ENCODE peak calls at places on chromosomes 4 and X, in seven cellular contexts. One of them, this sample, is unnamed. For H3K4me1, the result is how much of the 10 kb centered on the place peaks cover.

GRCh38 chr4:150089732-150090131 is 11.5 kb downstream of the DCLK2 start:
- DNase-seq in HCT116: no peak
- DNase-seq in HepG2: no peak
- DNase-seq in SK-N-SH: no peak
- DNase-seq in GM12878: no peak
- DNase-seq in H1: no peak
- DNase-seq in K562: no peak
- DNase-seq in this sample: no peak

GRCh38 chr4:8405516-8405875 is 35.0 kb downstream of the ACOX3 start:
- DNase-seq in HCT116: no peak
- DNase-seq in HepG2: no peak
- DNase-seq in SK-N-SH: no peak
- DNase-seq in GM12878: no peak
- DNase-seq in H1: no peak
- DNase-seq in K562: no peak
- DNase-seq in this sample: no peak

GRCh38 chrX:39983715-39984114 is 114.0 kb downstream of the BCOR start:
- DNase-seq in HCT116: no peak
- DNase-seq in HepG2: no peak
- DNase-seq in SK-N-SH: no peak
- DNase-seq in GM12878: no peak
- DNase-seq in H1: no peak
- DNase-seq in K562: no peak
- DNase-seq in this sample: no peak

GRCh38 chrX:114165537-114165936 is 418.3 kb upstream of the HTR2C start:
- DNase-seq in HCT116: no peak
- DNase-seq in HepG2: no peak
- DNase-seq in SK-N-SH: no peak
- DNase-seq in GM12878: no peak
- DNase-seq in H1: no peak
- DNase-seq in K562: no peak
- DNase-seq in this sample: no peak

GRCh38 chrX:134801267-134801666 is 143.0 kb upstream of the PLAC1 start:
- DNase-seq in HCT116: no peak
- DNase-seq in HepG2: peak
- DNase-seq in SK-N-SH: no peak
- DNase-seq in GM12878: no peak
- DNase-seq in H1: no peak
- DNase-seq in K562: peak
- DNase-seq in this sample: no peak

GRCh38 chr4:40976343-40976742 is 226.6 kb downstream of the NSUN7 start:
- DNase-seq in HCT116: peak
- DNase-seq in HepG2: peak
- DNase-seq in SK-N-SH: peak
- DNase-seq in GM12878: no peak
- DNase-seq in H1: no peak
- DNase-seq in K562: peak
- DNase-seq in this sample: no peak

GRCh38 chr4:113114884-113115283 is 65.4 kb downstream of the ANK2 start:
- DNase-seq in HCT116: no peak
- DNase-seq in HepG2: no peak
- DNase-seq in SK-N-SH: no peak
- DNase-seq in GM12878: no peak
- DNase-seq in H1: no peak
- DNase-seq in K562: no peak
- DNase-seq in this sample: no peak

GRCh38 chr4:10741221-10741620 is 56.7 kb upstream of the CLNK start:
- DNase-seq in HCT116: no peak
- DNase-seq in HepG2: no peak
- DNase-seq in SK-N-SH: no peak
- DNase-seq in GM12878: no peak
- DNase-seq in H1: no peak
- DNase-seq in K562: no peak
- DNase-seq in this sample: no peak

GRCh38 chr4:169724251-169724650 is 33.5 kb downstream of the HPF1 start:
- DNase-seq in HCT116: no peak
- DNase-seq in HepG2: no peak
- DNase-seq in SK-N-SH: no peak
- DNase-seq in GM12878: no peak
- DNase-seq in H1: no peak
- DNase-seq in K562: no peak
- DNase-seq in this sample: no peak

GRCh38 chr4:82718067-82718935 is 80.3 kb downstream of the SCD5 start:
- DNase-seq in HCT116: no peak
- DNase-seq in HepG2: peak
- DNase-seq in SK-N-SH: no peak
- DNase-seq in GM12878: no peak
- DNase-seq in H1: no peak
- DNase-seq in K562: no peak
- DNase-seq in this sample: no peak

GRCh38 chr4:118942465-118942864 is 53.8 kb downstream of the SYNPO2 start:
- DNase-seq in HCT116: no peak
- DNase-seq in HepG2: no peak
- DNase-seq in SK-N-SH: peak
- DNase-seq in GM12878: no peak
- DNase-seq in H1: no peak
- DNase-seq in K562: no peak
- DNase-seq in this sample: no peak

GRCh38 chr4:160318567-160319220 is 1215.8 kb downstream of the RAPGEF2 start:
- DNase-seq in HCT116: peak
- DNase-seq in HepG2: no peak
- DNase-seq in SK-N-SH: no peak
- DNase-seq in GM12878: no peak
- DNase-seq in H1: no peak
- DNase-seq in K562: no peak
- DNase-seq in this sample: no peak

GRCh38 chr4:87370071-87370470 is 20.9 kb downstream of the HSD17B11 start:
- DNase-seq in HCT116: no peak
- DNase-seq in HepG2: no peak
- DNase-seq in SK-N-SH: no peak
- DNase-seq in GM12878: no peak
- DNase-seq in H1: no peak
- DNase-seq in K562: no peak
- DNase-seq in this sample: no peak

GRCh38 chr4:164261831-164262230 is 492.1 kb upstream of the SMIM31 start:
- DNase-seq in HCT116: no peak
- DNase-seq in HepG2: no peak
- DNase-seq in SK-N-SH: no peak
- DNase-seq in GM12878: no peak
- DNase-seq in H1: no peak
- DNase-seq in K562: no peak
- DNase-seq in this sample: no peak

GRCh38 chrX:75038925-75039324 is 113.7 kb upstream of the NEXMIF start:
- DNase-seq in HCT116: peak
- DNase-seq in HepG2: peak
- DNase-seq in SK-N-SH: no peak
- DNase-seq in GM12878: peak
- DNase-seq in H1: no peak
- DNase-seq in K562: no peak
- DNase-seq in this sample: peak

GRCh38 chrX:107674480-107675364 is 46.4 kb downstream of the PRPS1 start:
- DNase-seq in HCT116: no peak
- DNase-seq in HepG2: no peak
- DNase-seq in SK-N-SH: no peak
- DNase-seq in GM12878: no peak
- DNase-seq in H1: no peak
- DNase-seq in K562: peak
- DNase-seq in this sample: no peak

GRCh38 chr4:54006755-54007154 is 57.6 kb downstream of the CHIC2 start:
- DNase-seq in HCT116: no peak
- DNase-seq in HepG2: peak
- DNase-seq in SK-N-SH: no peak
- DNase-seq in GM12878: no peak
- DNase-seq in H1: no peak
- DNase-seq in K562: no peak
- DNase-seq in this sample: no peak

GRCh38 chr4:118821590-118822293 is 14.2 kb downstream of the SEC24D start:
- DNase-seq in HCT116: no peak
- DNase-seq in HepG2: peak
- DNase-seq in SK-N-SH: no peak
- DNase-seq in GM12878: no peak
- DNase-seq in H1: no peak
- DNase-seq in K562: no peak
- DNase-seq in this sample: no peak

GRCh38 chrX:150692837-150693781 is at the start of gene MTMR1:
- DNase-seq in HCT116: no peak
- DNase-seq in HepG2: no peak
- DNase-seq in SK-N-SH: peak
- DNase-seq in GM12878: no peak
- DNase-seq in H1: no peak
- DNase-seq in K562: peak
- DNase-seq in this sample: no peak

GRCh38 chr4:100984901-100985300 is 362.4 kb downstream of the PPP3CA start:
- DNase-seq in HCT116: no peak
- DNase-seq in HepG2: no peak
- DNase-seq in SK-N-SH: no peak
- DNase-seq in GM12878: no peak
- DNase-seq in H1: no peak
- DNase-seq in K562: no peak
- DNase-seq in this sample: no peak

GRCh38 chr4:120431180-120431579 is 364.5 kb upstream of the MAD2L1 start:
- DNase-seq in HCT116: no peak
- DNase-seq in HepG2: no peak
- DNase-seq in SK-N-SH: no peak
- DNase-seq in GM12878: no peak
- DNase-seq in H1: no peak
- DNase-seq in K562: no peak
- DNase-seq in this sample: no peak

GRCh38 chrX:46587753-46588171 is 14.2 kb downstream of the CHST7 start:
- DNase-seq in HCT116: no peak
- DNase-seq in HepG2: no peak
- DNase-seq in SK-N-SH: no peak
- DNase-seq in GM12878: no peak
- DNase-seq in H1: no peak
- DNase-seq in K562: no peak
- DNase-seq in this sample: no peak

GRCh38 chr4:47451657-47452056 is 11.8 kb downstream of the COMMD8 start:
- DNase-seq in HCT116: no peak
- DNase-seq in HepG2: no peak
- DNase-seq in SK-N-SH: no peak
- DNase-seq in GM12878: no peak
- DNase-seq in H1: no peak
- DNase-seq in K562: no peak
- DNase-seq in this sample: no peak

GRCh38 chr4:76716658-76717057 is 181.3 kb downstream of the SOWAHB start:
- DNase-seq in HCT116: no peak
- DNase-seq in HepG2: no peak
- DNase-seq in SK-N-SH: no peak
- DNase-seq in GM12878: no peak
- DNase-seq in H1: no peak
- DNase-seq in K562: no peak
- DNase-seq in this sample: no peak

GRCh38 chr4:52911684-52912294 is 49.7 kb downstream of the RASL11B start:
- DNase-seq in HCT116: peak
- DNase-seq in HepG2: peak
- DNase-seq in SK-N-SH: peak
- DNase-seq in GM12878: peak
- DNase-seq in H1: peak
- DNase-seq in K562: peak
- DNase-seq in this sample: peak

GRCh38 chr4:182091128-182091527 is 152.1 kb upstream of the TENM3 start:
- DNase-seq in HCT116: no peak
- DNase-seq in HepG2: no peak
- DNase-seq in SK-N-SH: no peak
- DNase-seq in GM12878: no peak
- DNase-seq in H1: no peak
- DNase-seq in K562: no peak
- DNase-seq in this sample: no peak
- TF ChIP-seq POLR2AphosphoS5 in HCT116: no peak
- TF ChIP-seq POLR2AphosphoS5 in HepG2: no peak
- TF ChIP-seq POLR2AphosphoS5 in SK-N-SH: no peak
- TF ChIP-seq POLR2AphosphoS5 in GM12878: no peak
- TF ChIP-seq POLR2AphosphoS5 in H1: no peak
- TF ChIP-seq POLR2AphosphoS5 in K562: no peak
- TF ChIP-seq POLR2AphosphoS5 in this sample: no peak

GRCh38 chrX:2705036-2705435 is 13.9 kb downstream of the CD99 start:
- DNase-seq in HCT116: no peak
- DNase-seq in HepG2: no peak
- DNase-seq in SK-N-SH: no peak
- DNase-seq in GM12878: no peak
- DNase-seq in H1: no peak
- DNase-seq in K562: no peak
- DNase-seq in this sample: no peak
- H3K4me1 ChIP-seq in HCT116: under half
- H3K4me1 ChIP-seq in HepG2: under half
- H3K4me1 ChIP-seq in SK-N-SH: under half
- H3K4me1 ChIP-seq in GM12878: under half
- H3K4me1 ChIP-seq in H1: under half
- H3K4me1 ChIP-seq in K562: under half
- H3K4me1 ChIP-seq in this sample: under half

DNA sequence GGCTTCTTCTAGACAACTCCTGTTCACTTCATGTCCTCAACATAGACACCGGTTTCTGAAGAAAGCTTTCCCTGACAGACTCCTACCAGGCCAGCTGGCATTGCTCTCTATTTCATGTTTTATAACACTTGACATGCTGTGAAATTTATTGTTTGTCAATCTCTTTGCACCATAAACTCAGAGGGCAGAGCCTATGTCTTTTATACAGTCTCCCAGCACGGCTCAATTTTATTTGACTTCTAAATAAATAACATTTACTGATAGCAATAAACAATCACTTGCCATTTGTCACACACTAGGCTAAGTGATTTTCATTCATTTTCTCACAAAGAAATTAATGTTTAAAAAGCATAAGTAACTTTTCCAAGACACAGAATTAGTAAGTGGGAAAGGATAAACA is 577.7 kb downstream of the TECRL start:
- DNase-seq in HCT116: no peak
- DNase-seq in HepG2: no peak
- DNase-seq in SK-N-SH: no peak
- DNase-seq in GM12878: no peak
- DNase-seq in H1: no peak
- DNase-seq in K562: no peak
- DNase-seq in this sample: no peak
- TF ChIP-seq SIN3A in HCT116: no peak
- TF ChIP-seq SIN3A in HepG2: no peak
- TF ChIP-seq SIN3A in SK-N-SH: no peak
- TF ChIP-seq SIN3A in GM12878: no peak
- TF ChIP-seq SIN3A in H1: no peak
- TF ChIP-seq SIN3A in K562: no peak
- TF ChIP-seq SIN3A in this sample: no peak

GRCh38 chr4:1515763-1516162 is 109.5 kb upstream of the NKX1-1 start:
- DNase-seq in HCT116: no peak
- DNase-seq in HepG2: no peak
- DNase-seq in SK-N-SH: no peak
- DNase-seq in GM12878: no peak
- DNase-seq in H1: no peak
- DNase-seq in K562: no peak
- DNase-seq in this sample: no peak

GRCh38 chr4:1512738-1513660 is 106.8 kb upstream of the NKX1-1 start:
- DNase-seq in HCT116: peak
- DNase-seq in HepG2: peak
- DNase-seq in SK-N-SH: peak
- DNase-seq in GM12878: no peak
- DNase-seq in H1: no peak
- DNase-seq in K562: peak
- DNase-seq in this sample: no peak

GRCh38 chr4:1514612-1515011 is 108.4 kb upstream of the NKX1-1 start:
- DNase-seq in HCT116: no peak
- DNase-seq in HepG2: no peak
- DNase-seq in SK-N-SH: no peak
- DNase-seq in GM12878: no peak
- DNase-seq in H1: no peak
- DNase-seq in K562: no peak
- DNase-seq in this sample: no peak

GRCh38 chr4:1515156-1515555 is 108.9 kb upstream of the NKX1-1 start:
- DNase-seq in HCT116: no peak
- DNase-seq in HepG2: no peak
- DNase-seq in SK-N-SH: no peak
- DNase-seq in GM12878: no peak
- DNase-seq in H1: no peak
- DNase-seq in K562: no peak
- DNase-seq in this sample: no peak

GRCh38 chr4:1513936-1514483 is 107.8 kb upstream of the NKX1-1 start:
- DNase-seq in HCT116: no peak
- DNase-seq in HepG2: no peak
- DNase-seq in SK-N-SH: no peak
- DNase-seq in GM12878: no peak
- DNase-seq in H1: no peak
- DNase-seq in K562: no peak
- DNase-seq in this sample: no peak
- TF ChIP-seq POLR2AphosphoS5 in HCT116: no peak
- TF ChIP-seq POLR2AphosphoS5 in HepG2: no peak
- TF ChIP-seq POLR2AphosphoS5 in SK-N-SH: no peak
- TF ChIP-seq POLR2AphosphoS5 in GM12878: no peak
- TF ChIP-seq POLR2AphosphoS5 in H1: no peak
- TF ChIP-seq POLR2AphosphoS5 in K562: no peak
- TF ChIP-seq POLR2AphosphoS5 in this sample: no peak